ENCODE peak calls at places on chromosomes 7 and 10, in four cellular contexts. V is spleen, I is heart left ventricle, U is A549. F is an unnamed sample. For H3K4me1, the result is how much of the 10 kb centered on the place peaks cover.

GRCh38 chr7:47484923-47485639 is 96.8 kb downstream of the TNS3 start:
- DNase-seq in V (peak), I (no peak), U (no peak), F (peak)

GRCh38 chr7:144519900-144520299 is 116.4 kb upstream of the NOBOX start:
- DNase-seq in I (no peak), U (no peak), V (no peak), F (no peak)

GRCh38 chr7:150461520-150461919 is 11.1 kb downstream of the GIMAP8 start:
- DNase-seq in V (no peak), U (no peak), I (no peak), F (no peak)

GRCh38 chr7:120171406-120171805 is 101.6 kb upstream of the KCND2 start:
- DNase-seq in U (no peak), I (no peak), V (no peak), F (no peak)

GRCh38 chr7:130733866-130734524 is at the start of gene KLF14:
- DNase-seq in I (no peak), V (peak), U (no peak), F (peak)

GRCh38 chr7:46123-46829 is 146.1 kb upstream of the FAM20C start:
- DNase-seq in I (peak), V (peak), U (no peak), F (peak)

GRCh38 chr10:85967594-85967993 is 399.0 kb downstream of the GRID1 start:
- DNase-seq in V (no peak), U (no peak), I (no peak), F (no peak)

GRCh38 chr7:880450-880849 is 4.1 kb downstream of the GET4 start:
- DNase-seq in I (no peak), U (no peak), V (peak), F (peak)

GRCh38 chr7:138089080-138089901 is 13.0 kb downstream of the AKR1D1 start:
- DNase-seq in V (no peak), I (no peak), U (peak), F (no peak)

GRCh38 chr7:972110-972509 is 3.2 kb downstream of the COX19 start:
- DNase-seq in I (no peak), V (no peak), U (no peak), F (no peak)

GRCh38 chr7:50202052-50202555 is 102.4 kb upstream of the IKZF1 start:
- DNase-seq in I (no peak), U (no peak), V (no peak), F (no peak)

GRCh38 chr10:131448883-131449282 is 137.4 kb upstream of the TCERG1L start:
- DNase-seq in U (no peak), V (no peak), I (no peak), F (peak)

GRCh38 chr7:112573302-112574039 is 92.7 kb downstream of the LSMEM1 start:
- DNase-seq in V (no peak), U (no peak), I (no peak), F (no peak)

GRCh38 chr7:44307905-44308740 is 17.3 kb downstream of the CAMK2B start:
- DNase-seq in V (peak), I (no peak), U (no peak), F (peak)

GRCh38 chr10:13839430-13839986 is 252.7 kb downstream of the PRPF18 start:
- DNase-seq in U (no peak), I (no peak), V (no peak), F (no peak)

GRCh38 chr7:72025381-72025960 is 386.7 kb downstream of the CALN1 start:
- DNase-seq in U (no peak), V (no peak), I (no peak), F (no peak)

DNA sequence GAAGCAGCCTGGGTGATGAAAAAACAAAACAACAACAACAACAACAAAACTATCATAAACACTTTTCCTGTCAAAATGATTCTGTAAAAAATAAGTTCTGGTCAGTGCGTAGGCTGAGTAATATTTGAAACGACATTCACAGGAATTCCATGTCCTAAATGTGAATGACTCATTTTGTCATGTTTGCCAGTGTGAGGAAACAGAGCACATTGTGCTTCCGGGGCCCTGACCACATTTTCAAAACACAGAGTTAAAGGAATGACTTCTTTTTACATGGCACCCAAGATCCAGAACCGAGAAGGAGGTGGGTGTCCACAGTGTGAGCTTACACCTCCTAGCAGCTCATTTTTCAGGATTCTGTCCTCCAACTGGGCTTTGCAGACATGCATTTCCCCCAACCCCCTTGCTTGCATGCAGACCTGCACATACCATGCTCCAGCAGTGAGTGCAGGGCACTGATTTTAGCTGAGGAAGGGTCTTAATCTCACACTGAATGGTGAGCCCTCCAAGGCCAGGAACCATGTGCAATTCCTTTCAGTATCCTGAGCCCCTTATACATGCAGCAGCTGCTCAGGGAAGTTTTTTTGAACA is 3.0 kb downstream of the CLRN3 start:
- DNase-seq in I (no peak), U (no peak), V (no peak), F (no peak)
- H3K4me3 ChIP-seq in I (no peak), U (no peak), V (no peak), F (no peak)

GRCh38 chr7:26060713-26061339 is 91.2 kb upstream of the NFE2L3 start:
- DNase-seq in U (no peak), V (no peak), I (no peak), F (no peak)
- TF ChIP-seq CTCF in U (no peak), V (no peak), I (no peak), F (no peak)

GRCh38 chr10:46323176-46323575 is 36.4 kb downstream of the ANTXRL start:
- DNase-seq in U (no peak), V (no peak), I (no peak), F (no peak)

GRCh38 chr10:46317889-46318288 is 31.1 kb downstream of the ANTXRL start:
- DNase-seq in I (no peak), U (no peak), V (no peak), F (no peak)

GRCh38 chr10:46321770-46322169 is 35.0 kb downstream of the ANTXRL start:
- DNase-seq in I (no peak), V (no peak), U (no peak), F (no peak)

GRCh38 chr10:46319383-46319782 is 32.6 kb downstream of the ANTXRL start:
- DNase-seq in I (no peak), U (no peak), V (no peak), F (no peak)

GRCh38 chr10:46318808-46319207 is 32.0 kb downstream of the ANTXRL start:
- DNase-seq in U (no peak), V (no peak), I (no peak), F (no peak)
- H3K4me1 ChIP-seq in U (under half), V (under half), I (under half), F (under half)

DNA sequence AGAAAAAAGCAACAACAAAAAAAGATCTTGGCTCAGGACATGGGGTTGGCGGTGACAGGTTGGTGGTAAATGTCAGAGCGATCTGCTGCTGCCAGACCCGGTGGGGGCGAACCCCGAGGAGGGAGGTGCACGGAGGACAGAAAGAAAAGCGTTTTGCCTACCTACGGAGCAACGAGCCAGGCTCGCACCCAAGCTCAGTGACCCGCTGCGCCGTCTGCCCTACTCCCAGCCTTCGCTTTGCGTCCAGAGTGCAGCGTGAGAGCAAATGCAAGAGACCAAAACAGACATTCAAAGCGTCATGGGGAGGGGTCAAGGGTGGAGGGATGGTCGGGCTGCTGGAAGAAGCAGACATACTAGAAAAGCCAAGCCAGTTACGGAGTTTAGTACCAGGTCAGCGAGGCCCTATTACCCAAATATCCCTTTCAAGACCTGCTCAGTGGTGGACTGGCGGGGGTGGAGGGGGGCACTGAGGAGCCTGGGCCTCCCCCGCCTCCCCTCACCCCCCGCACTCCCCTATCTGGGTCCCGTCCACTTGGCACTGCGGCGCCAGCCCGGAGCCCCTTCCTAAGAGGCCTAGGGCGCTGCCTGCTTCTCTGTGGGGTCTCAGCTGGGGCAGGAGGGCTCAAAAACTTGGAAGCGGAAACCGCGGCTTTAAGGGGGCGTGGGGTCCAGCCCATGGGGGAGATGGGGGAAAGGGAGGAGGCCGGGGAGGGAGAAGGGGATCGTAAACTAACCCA is 66.9 kb downstream of the SLC29A4 start:
- DNase-seq in U (no peak), I (no peak), V (no peak), F (no peak)
- H3K4me3 ChIP-seq in U (no peak), I (no peak), V (no peak), F (no peak)

GRCh38 chr10:121592155-121592890 is 5.9 kb downstream of the FGFR2 start:
- DNase-seq in I (no peak), U (peak), V (peak), F (no peak)
- TF ChIP-seq CTCF in I (no peak), U (no peak), V (no peak), F (no peak)

GRCh38 chr10:340646-341045 is 205.4 kb downstream of the ZMYND11 start:
- DNase-seq in U (no peak), V (peak), I (no peak), F (no peak)
- H3K4me1 ChIP-seq in U (under half), V (under half), I (under half), F (under half)

GRCh38 chr10:81872206-81872605 is 2.8 kb upstream of the NRG3 start:
- DNase-seq in U (no peak), V (no peak), I (no peak), F (no peak)
- H3K4me3 ChIP-seq in U (no peak), V (no peak), I (no peak), F (no peak)